ENCODE peak calls at places on chromosome 21, in six cellular contexts. One of them, this sample, is unnamed.

GRCh38 chr21:33732038-33732437 is 89.7 kb downstream of the ITSN1 start:
- ATAC-seq in HepG2: no peak
- ATAC-seq in HCT116: no peak
- ATAC-seq in K562: no peak
- ATAC-seq in upper lobe of left lung: no peak
- ATAC-seq in GM12878: no peak
- ATAC-seq in this sample: no peak

GRCh38 chr21:36396971-36397370 is 11.8 kb downstream of the CHAF1B start:
- ATAC-seq in HepG2: no peak
- ATAC-seq in HCT116: no peak
- ATAC-seq in K562: peak; percentile 75
- ATAC-seq in upper lobe of left lung: no peak
- ATAC-seq in GM12878: no peak
- ATAC-seq in this sample: no peak

GRCh38 chr21:31316488-31317169 is 27.4 kb downstream of the TIAM1 start:
- ATAC-seq in HepG2: no peak
- ATAC-seq in HCT116: peak; percentile 93
- ATAC-seq in K562: no peak
- ATAC-seq in upper lobe of left lung: no peak
- ATAC-seq in GM12878: no peak
- ATAC-seq in this sample: no peak

GRCh38 chr21:42685036-42685435 is 31.6 kb downstream of the PDE9A start:
- ATAC-seq in HepG2: no peak
- ATAC-seq in HCT116: no peak
- ATAC-seq in K562: no peak
- ATAC-seq in upper lobe of left lung: no peak
- ATAC-seq in GM12878: no peak
- ATAC-seq in this sample: no peak

GRCh38 chr21:29300547-29301138 is 1.9 kb downstream of the BACH1 start:
- ATAC-seq in HepG2: no peak
- ATAC-seq in HCT116: no peak
- ATAC-seq in K562: no peak
- ATAC-seq in upper lobe of left lung: no peak
- ATAC-seq in GM12878: peak; percentile 73
- ATAC-seq in this sample: no peak

GRCh38 chr21:26788783-26789182 is 56.4 kb downstream of the ADAMTS1 start:
- ATAC-seq in HepG2: no peak
- ATAC-seq in HCT116: no peak
- ATAC-seq in K562: no peak
- ATAC-seq in upper lobe of left lung: no peak
- ATAC-seq in GM12878: no peak
- ATAC-seq in this sample: peak; percentile 80

GRCh38 chr21:36436829-36437744 is 42.8 kb downstream of the CLDN14 start:
- ATAC-seq in HepG2: no peak
- ATAC-seq in HCT116: no peak
- ATAC-seq in K562: peak; percentile 17
- ATAC-seq in upper lobe of left lung: no peak
- ATAC-seq in GM12878: no peak
- ATAC-seq in this sample: no peak

GRCh38 chr21:41815652-41816582 is 49.1 kb upstream of the RIPK4 start:
- ATAC-seq in HepG2: no peak
- ATAC-seq in HCT116: peak; percentile 17
- ATAC-seq in K562: no peak
- ATAC-seq in upper lobe of left lung: peak; percentile 38
- ATAC-seq in GM12878: no peak
- ATAC-seq in this sample: peak; percentile 6

GRCh38 chr21:20661221-20661620 is 337.0 kb upstream of the NCAM2 start:
- ATAC-seq in HepG2: no peak
- ATAC-seq in HCT116: no peak
- ATAC-seq in K562: no peak
- ATAC-seq in upper lobe of left lung: no peak
- ATAC-seq in GM12878: no peak
- ATAC-seq in this sample: no peak

GRCh38 chr21:42038826-42039425 is 28.8 kb upstream of the ZBTB21 start:
- ATAC-seq in HepG2: no peak
- ATAC-seq in HCT116: no peak
- ATAC-seq in K562: no peak
- ATAC-seq in upper lobe of left lung: no peak
- ATAC-seq in GM12878: no peak
- ATAC-seq in this sample: no peak

GRCh38 chr21:33695785-33696184 is 53.5 kb downstream of the ITSN1 start:
- ATAC-seq in HepG2: no peak
- ATAC-seq in HCT116: no peak
- ATAC-seq in K562: no peak
- ATAC-seq in upper lobe of left lung: no peak
- ATAC-seq in GM12878: no peak
- ATAC-seq in this sample: no peak

GRCh38 chr21:17782051-17782450 is 37.1 kb downstream of the C21orf91 start:
- ATAC-seq in HepG2: no peak
- ATAC-seq in HCT116: no peak
- ATAC-seq in K562: no peak
- ATAC-seq in upper lobe of left lung: no peak
- ATAC-seq in GM12878: no peak
- ATAC-seq in this sample: no peak

GRCh38 chr21:17780539-17780938 is 38.6 kb downstream of the C21orf91 start:
- ATAC-seq in HepG2: no peak
- ATAC-seq in HCT116: no peak
- ATAC-seq in K562: no peak
- ATAC-seq in upper lobe of left lung: no peak
- ATAC-seq in GM12878: peak; percentile 64
- ATAC-seq in this sample: no peak

GRCh38 chr21:18899261-18899660 is 495.7 kb upstream of the TMPRSS15 start:
- ATAC-seq in HepG2: no peak
- ATAC-seq in HCT116: no peak
- ATAC-seq in K562: no peak
- ATAC-seq in upper lobe of left lung: no peak
- ATAC-seq in GM12878: no peak
- ATAC-seq in this sample: no peak

GRCh38 chr21:22364163-22364562 is 1366.0 kb downstream of the NCAM2 start:
- ATAC-seq in HepG2: no peak
- ATAC-seq in HCT116: no peak
- ATAC-seq in K562: no peak
- ATAC-seq in upper lobe of left lung: no peak
- ATAC-seq in GM12878: no peak
- ATAC-seq in this sample: no peak

GRCh38 chr21:29506947-29507346 is 208.2 kb downstream of the BACH1 start:
- ATAC-seq in HepG2: no peak
- ATAC-seq in HCT116: no peak
- ATAC-seq in K562: no peak
- ATAC-seq in upper lobe of left lung: no peak
- ATAC-seq in GM12878: no peak
- ATAC-seq in this sample: no peak

GRCh38 chr21:28761709-28762356 is 230.8 kb downstream of the LTN1 start:
- ATAC-seq in HepG2: no peak
- ATAC-seq in HCT116: no peak
- ATAC-seq in K562: no peak
- ATAC-seq in upper lobe of left lung: no peak
- ATAC-seq in GM12878: no peak
- ATAC-seq in this sample: peak; percentile 78

GRCh38 chr21:43608225-43608624 is 51.1 kb downstream of the HSF2BP start:
- ATAC-seq in HepG2: no peak
- ATAC-seq in HCT116: no peak
- ATAC-seq in K562: no peak
- ATAC-seq in upper lobe of left lung: no peak
- ATAC-seq in GM12878: no peak
- ATAC-seq in this sample: no peak

GRCh38 chr21:33644383-33645074 is 2.2 kb downstream of the ITSN1 start:
- ATAC-seq in HepG2: no peak
- ATAC-seq in HCT116: no peak
- ATAC-seq in K562: no peak
- ATAC-seq in upper lobe of left lung: no peak
- ATAC-seq in GM12878: no peak
- ATAC-seq in this sample: no peak

GRCh38 chr21:20040768-20041167 is 957.4 kb upstream of the NCAM2 start:
- ATAC-seq in HepG2: no peak
- ATAC-seq in HCT116: no peak
- ATAC-seq in K562: no peak
- ATAC-seq in upper lobe of left lung: no peak
- ATAC-seq in GM12878: no peak
- ATAC-seq in this sample: no peak

GRCh38 chr21:42575111-42575510 is 61.5 kb downstream of the SLC37A1 start:
- ATAC-seq in HepG2: no peak
- ATAC-seq in HCT116: no peak
- ATAC-seq in K562: no peak
- ATAC-seq in upper lobe of left lung: no peak
- ATAC-seq in GM12878: no peak
- ATAC-seq in this sample: no peak

GRCh38 chr21:29237110-29238051 is 61.3 kb upstream of the BACH1 start:
- ATAC-seq in HepG2: no peak
- ATAC-seq in HCT116: no peak
- ATAC-seq in K562: no peak
- ATAC-seq in upper lobe of left lung: peak; percentile 51
- ATAC-seq in GM12878: peak; percentile 3
- ATAC-seq in this sample: peak; percentile 48

GRCh38 chr21:27292851-27293638 is 326.2 kb upstream of the ADAMTS5 start:
- ATAC-seq in HepG2: no peak
- ATAC-seq in HCT116: no peak
- ATAC-seq in K562: no peak
- ATAC-seq in upper lobe of left lung: no peak
- ATAC-seq in GM12878: no peak
- ATAC-seq in this sample: no peak

GRCh38 chr21:41642399-41642798 is 124.5 kb downstream of the RIPK4 start:
- ATAC-seq in HepG2: no peak
- ATAC-seq in HCT116: no peak
- ATAC-seq in K562: no peak
- ATAC-seq in upper lobe of left lung: no peak
- ATAC-seq in GM12878: no peak
- ATAC-seq in this sample: no peak

GRCh38 chr21:37552496-37553399 is 186.2 kb downstream of the DYRK1A start:
- ATAC-seq in HepG2: no peak
- ATAC-seq in HCT116: no peak
- ATAC-seq in K562: no peak
- ATAC-seq in upper lobe of left lung: no peak
- ATAC-seq in GM12878: no peak
- ATAC-seq in this sample: no peak

DNA sequence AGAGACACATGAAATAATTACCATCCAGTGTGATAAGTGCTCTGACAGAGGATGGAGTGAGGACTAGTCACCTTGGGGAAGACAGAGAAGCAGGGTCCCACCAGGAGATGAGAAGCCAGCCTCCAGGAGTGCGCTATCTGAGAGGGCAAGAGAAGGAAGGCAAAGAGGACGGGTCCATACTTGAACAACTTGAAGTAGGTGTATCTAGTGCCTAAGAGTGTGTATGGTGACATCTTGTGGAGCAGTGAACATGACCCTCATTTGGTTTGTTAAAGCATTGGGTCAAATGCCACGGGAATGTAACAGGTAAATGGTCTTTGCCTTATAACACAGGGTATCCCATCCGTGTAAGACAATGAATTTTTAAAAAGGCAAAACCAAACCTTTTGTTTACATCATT is 39.8 kb downstream of the MRPL39 start:
- ATAC-seq in HepG2: no peak
- ATAC-seq in HCT116: no peak
- ATAC-seq in K562: peak; percentile 47
- ATAC-seq in upper lobe of left lung: no peak
- ATAC-seq in GM12878: peak; percentile 29
- ATAC-seq in this sample: no peak
- TF ChIP-seq POLR2A in HepG2: no peak
- TF ChIP-seq POLR2A in HCT116: no peak
- TF ChIP-seq POLR2A in K562: no peak
- TF ChIP-seq POLR2A in upper lobe of left lung: no peak
- TF ChIP-seq POLR2A in GM12878: peak; percentile 90
- TF ChIP-seq POLR2A in this sample: no peak

GRCh38 chr21:46377789-46378188 is 53.8 kb downstream of the PCNT start:
- ATAC-seq in HepG2: no peak
- ATAC-seq in HCT116: no peak
- ATAC-seq in K562: no peak
- ATAC-seq in upper lobe of left lung: no peak
- ATAC-seq in GM12878: no peak
- ATAC-seq in this sample: no peak

GRCh38 chr21:46379691-46380090 is 55.7 kb downstream of the PCNT start:
- ATAC-seq in HepG2: no peak
- ATAC-seq in HCT116: no peak
- ATAC-seq in K562: no peak
- ATAC-seq in upper lobe of left lung: peak; percentile 46
- ATAC-seq in GM12878: no peak
- ATAC-seq in this sample: no peak

GRCh38 chr21:46381521-46381920 is 57.6 kb downstream of the PCNT start:
- ATAC-seq in HepG2: no peak
- ATAC-seq in HCT116: no peak
- ATAC-seq in K562: no peak
- ATAC-seq in upper lobe of left lung: no peak
- ATAC-seq in GM12878: no peak
- ATAC-seq in this sample: no peak

GRCh38 chr21:46376856-46377453 is 53.0 kb downstream of the PCNT start:
- ATAC-seq in HepG2: no peak
- ATAC-seq in HCT116: no peak
- ATAC-seq in K562: no peak
- ATAC-seq in upper lobe of left lung: no peak
- ATAC-seq in GM12878: no peak
- ATAC-seq in this sample: no peak

GRCh38 chr21:46379105-46379504 is 55.1 kb downstream of the PCNT start:
- ATAC-seq in HepG2: no peak
- ATAC-seq in HCT116: no peak
- ATAC-seq in K562: no peak
- ATAC-seq in upper lobe of left lung: peak; percentile 43
- ATAC-seq in GM12878: no peak
- ATAC-seq in this sample: no peak
- H3K36me3 ChIP-seq in HepG2: peaks cover 11% of the 10 kb centered on the region
- H3K36me3 ChIP-seq in HCT116: peaks cover 6% of the 10 kb centered on the region
- H3K36me3 ChIP-seq in K562: peaks cover 47% of the 10 kb centered on the region
- H3K36me3 ChIP-seq in upper lobe of left lung: peaks cover 8% of the 10 kb centered on the region
- H3K36me3 ChIP-seq in GM12878: peaks cover 16% of the 10 kb centered on the region
- H3K36me3 ChIP-seq in this sample: no peaks in the 10 kb centered on the region

GRCh38 chr21:38903578-38904193 is 98.0 kb downstream of the ETS2 start:
- ATAC-seq in HepG2: no peak
- ATAC-seq in HCT116: no peak
- ATAC-seq in K562: no peak
- ATAC-seq in upper lobe of left lung: no peak
- ATAC-seq in GM12878: no peak
- ATAC-seq in this sample: no peak
- TF ChIP-seq POLR2AphosphoS5 in HepG2: no peak
- TF ChIP-seq POLR2AphosphoS5 in HCT116: no peak
- TF ChIP-seq POLR2AphosphoS5 in K562: no peak
- TF ChIP-seq POLR2AphosphoS5 in upper lobe of left lung: no peak
- TF ChIP-seq POLR2AphosphoS5 in GM12878: no peak
- TF ChIP-seq POLR2AphosphoS5 in this sample: peak; percentile 77

DNA sequence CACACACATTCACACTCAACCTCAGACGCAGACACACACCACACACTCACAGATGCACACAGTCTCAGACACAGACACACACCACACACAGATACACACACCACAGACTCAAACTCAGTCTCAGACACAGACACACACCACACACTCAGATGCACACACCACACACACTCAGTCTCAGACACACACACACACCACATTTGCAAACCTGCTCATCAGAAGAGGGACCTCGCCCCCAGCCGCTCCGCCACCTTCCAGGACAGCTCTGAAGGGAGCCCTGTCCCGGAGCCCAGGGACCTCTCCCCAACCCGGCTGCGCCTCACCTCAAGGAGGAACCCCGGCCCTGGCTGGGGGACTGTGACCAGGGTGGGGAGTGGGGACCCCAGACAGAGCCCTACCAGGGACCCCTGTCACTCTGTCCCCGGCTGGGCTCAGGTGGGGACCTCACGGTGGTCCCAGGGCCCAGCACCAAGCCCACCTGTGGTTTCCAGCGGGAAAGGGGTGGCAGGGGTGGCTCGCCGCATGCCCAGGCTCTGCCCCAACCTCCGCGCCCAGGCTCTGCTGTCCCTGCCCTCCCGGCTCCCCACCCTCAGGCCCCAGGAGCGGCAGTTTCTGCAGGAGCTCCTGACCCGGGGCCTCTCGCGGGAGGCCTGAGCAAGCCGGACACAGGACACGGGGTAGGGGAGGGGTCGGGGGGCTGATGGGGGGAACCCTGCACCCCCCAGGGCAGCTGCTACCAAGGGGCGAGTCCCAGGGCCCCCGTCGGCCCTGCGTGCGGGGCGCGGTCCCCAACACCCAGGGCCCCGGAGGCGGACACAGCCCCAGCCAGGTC is 701 bp upstream of the COL6A2 start:
- ATAC-seq in HepG2: peak; percentile 8
- ATAC-seq in HCT116: peak; percentile 10
- ATAC-seq in K562: peak; percentile 5
- ATAC-seq in upper lobe of left lung: no peak
- ATAC-seq in GM12878: no peak
- ATAC-seq in this sample: peak; percentile 19
- TF ChIP-seq POLR2A in HepG2: no peak
- TF ChIP-seq POLR2A in HCT116: no peak
- TF ChIP-seq POLR2A in K562: no peak
- TF ChIP-seq POLR2A in upper lobe of left lung: no peak
- TF ChIP-seq POLR2A in GM12878: no peak
- TF ChIP-seq POLR2A in this sample: no peak

This sample was measured in gastroesophageal sphincter.